ENCODE peak calls at places on chromosome 19, in nine cellular contexts. One of them, this sample, is unnamed.

GRCh38 chr19:10271543-10272086 is 695 bp downstream of the ICAM1 start:
- DNase-seq in CD8-positive, alpha-beta T cell: peak; percentile 35
- DNase-seq in lung: peak; percentile 54
- DNase-seq in endodermal cell: no peak
- DNase-seq in A549: no peak
- DNase-seq in IMR-90: peak; percentile 56
- DNase-seq in tibial nerve: no peak
- DNase-seq in effector memory CD4-positive, alpha-beta T cell: peak; percentile 45
- DNase-seq in heart left ventricle: no peak
- DNase-seq in this sample: peak; percentile 36

GRCh38 chr19:45154064-45154827 is 6.5 kb downstream of the NKPD1 start:
- DNase-seq in CD8-positive, alpha-beta T cell: no peak
- DNase-seq in lung: no peak
- DNase-seq in heart left ventricle: no peak
- DNase-seq in tibial nerve: no peak
- DNase-seq in effector memory CD4-positive, alpha-beta T cell: no peak
- DNase-seq in IMR-90: peak; percentile 86
- DNase-seq in A549: peak; percentile 73
- DNase-seq in endodermal cell: no peak
- DNase-seq in this sample: no peak

GRCh38 chr19:22634450-22634827 is 315 bp downstream of the ZNF492 start:
- DNase-seq in endodermal cell: no peak
- DNase-seq in A549: no peak
- DNase-seq in lung: no peak
- DNase-seq in heart left ventricle: no peak
- DNase-seq in CD8-positive, alpha-beta T cell: no peak
- DNase-seq in tibial nerve: no peak
- DNase-seq in effector memory CD4-positive, alpha-beta T cell: no peak
- DNase-seq in IMR-90: no peak
- DNase-seq in this sample: no peak

GRCh38 chr19:14073232-14073924 is 792 bp downstream of the MISP3 start:
- DNase-seq in endodermal cell: peak; percentile 87
- DNase-seq in heart left ventricle: peak; percentile 82
- DNase-seq in CD8-positive, alpha-beta T cell: peak; percentile 79
- DNase-seq in tibial nerve: peak; percentile 39
- DNase-seq in IMR-90: peak; percentile 82
- DNase-seq in A549: peak; percentile 78
- DNase-seq in effector memory CD4-positive, alpha-beta T cell: peak; percentile 63
- DNase-seq in lung: peak; percentile 77
- DNase-seq in this sample: peak; percentile 83

GRCh38 chr19:13243971-13244370 is 93.8 kb downstream of the IER2 start:
- DNase-seq in tibial nerve: no peak
- DNase-seq in A549: no peak
- DNase-seq in endodermal cell: peak; percentile 71
- DNase-seq in lung: no peak
- DNase-seq in IMR-90: no peak
- DNase-seq in CD8-positive, alpha-beta T cell: no peak
- DNase-seq in effector memory CD4-positive, alpha-beta T cell: no peak
- DNase-seq in heart left ventricle: no peak
- DNase-seq in this sample: no peak

GRCh38 chr19:11383706-11384048 is 437 bp downstream of the EPOR start:
- DNase-seq in heart left ventricle: no peak
- DNase-seq in effector memory CD4-positive, alpha-beta T cell: no peak
- DNase-seq in tibial nerve: no peak
- DNase-seq in lung: no peak
- DNase-seq in IMR-90: no peak
- DNase-seq in A549: no peak
- DNase-seq in CD8-positive, alpha-beta T cell: no peak
- DNase-seq in endodermal cell: no peak
- DNase-seq in this sample: no peak

GRCh38 chr19:53795019-53795418 is 29.1 kb downstream of the NLRP12 start:
- DNase-seq in endodermal cell: no peak
- DNase-seq in lung: no peak
- DNase-seq in IMR-90: no peak
- DNase-seq in heart left ventricle: no peak
- DNase-seq in tibial nerve: no peak
- DNase-seq in CD8-positive, alpha-beta T cell: no peak
- DNase-seq in A549: no peak
- DNase-seq in effector memory CD4-positive, alpha-beta T cell: no peak
- DNase-seq in this sample: no peak

GRCh38 chr19:9836021-9836420 is 903 bp downstream of the PIN1 start:
- DNase-seq in IMR-90: peak; percentile 43
- DNase-seq in effector memory CD4-positive, alpha-beta T cell: no peak
- DNase-seq in CD8-positive, alpha-beta T cell: no peak
- DNase-seq in tibial nerve: no peak
- DNase-seq in lung: no peak
- DNase-seq in endodermal cell: no peak
- DNase-seq in A549: no peak
- DNase-seq in heart left ventricle: no peak
- DNase-seq in this sample: no peak

GRCh38 chr19:18254546-18255500 is 19.4 kb downstream of the IQCN start:
- DNase-seq in IMR-90: no peak
- DNase-seq in heart left ventricle: no peak
- DNase-seq in lung: no peak
- DNase-seq in endodermal cell: peak; percentile 68
- DNase-seq in A549: no peak
- DNase-seq in CD8-positive, alpha-beta T cell: no peak
- DNase-seq in effector memory CD4-positive, alpha-beta T cell: no peak
- DNase-seq in tibial nerve: no peak
- DNase-seq in this sample: no peak

GRCh38 chr19:9885077-9885552 is 50.0 kb downstream of the PIN1 start:
- DNase-seq in CD8-positive, alpha-beta T cell: no peak
- DNase-seq in A549: no peak
- DNase-seq in endodermal cell: peak; percentile 57
- DNase-seq in IMR-90: peak; percentile 23
- DNase-seq in heart left ventricle: peak; percentile 34
- DNase-seq in lung: peak; percentile 32
- DNase-seq in effector memory CD4-positive, alpha-beta T cell: no peak
- DNase-seq in tibial nerve: no peak
- DNase-seq in this sample: no peak

GRCh38 chr19:46378268-46378667 is 31.4 kb downstream of the PPP5C start:
- DNase-seq in heart left ventricle: no peak
- DNase-seq in CD8-positive, alpha-beta T cell: no peak
- DNase-seq in IMR-90: peak; percentile 81
- DNase-seq in A549: no peak
- DNase-seq in lung: no peak
- DNase-seq in tibial nerve: no peak
- DNase-seq in endodermal cell: no peak
- DNase-seq in effector memory CD4-positive, alpha-beta T cell: no peak
- DNase-seq in this sample: no peak

GRCh38 chr19:54172764-54173699 is at the start of gene TMC4:
- DNase-seq in tibial nerve: no peak
- DNase-seq in IMR-90: no peak
- DNase-seq in lung: peak; percentile 76
- DNase-seq in effector memory CD4-positive, alpha-beta T cell: no peak
- DNase-seq in endodermal cell: peak; percentile 94
- DNase-seq in CD8-positive, alpha-beta T cell: no peak
- DNase-seq in heart left ventricle: no peak
- DNase-seq in A549: peak; percentile 45
- DNase-seq in this sample: no peak

DNA sequence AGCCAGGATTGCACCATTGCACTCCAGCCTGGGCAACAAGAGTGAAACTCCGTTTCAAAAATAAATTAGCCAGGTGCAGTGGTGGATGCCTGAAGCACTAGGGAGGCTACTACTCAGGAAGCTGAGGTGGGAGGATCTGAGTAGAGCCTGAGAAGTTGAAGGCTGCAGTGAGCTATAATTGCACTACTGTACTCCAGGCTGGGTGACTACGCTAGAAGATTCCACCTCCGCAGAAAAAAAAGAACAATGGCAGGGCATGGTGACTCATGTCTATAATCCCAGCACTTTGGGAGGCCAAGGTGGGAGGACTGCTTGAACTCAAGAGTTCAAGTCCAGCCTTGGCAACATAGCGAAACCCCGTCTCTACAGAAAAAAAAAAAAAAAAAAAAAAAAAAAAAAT is 20.5 kb downstream of the HAUS8 start:
- DNase-seq in A549: no peak
- DNase-seq in endodermal cell: no peak
- DNase-seq in IMR-90: no peak
- DNase-seq in tibial nerve: no peak
- DNase-seq in CD8-positive, alpha-beta T cell: no peak
- DNase-seq in effector memory CD4-positive, alpha-beta T cell: no peak
- DNase-seq in heart left ventricle: no peak
- DNase-seq in lung: no peak
- DNase-seq in this sample: no peak
- H3K4me1 ChIP-seq in A549: no peaks in the 10 kb centered on the region
- H3K4me1 ChIP-seq in endodermal cell: no peaks in the 10 kb centered on the region
- H3K4me1 ChIP-seq in IMR-90: peaks cover 2% of the 10 kb centered on the region
- H3K4me1 ChIP-seq in tibial nerve: no peaks in the 10 kb centered on the region
- H3K4me1 ChIP-seq in CD8-positive, alpha-beta T cell: no peaks in the 10 kb centered on the region
- H3K4me1 ChIP-seq in effector memory CD4-positive, alpha-beta T cell: no peaks in the 10 kb centered on the region
- H3K4me1 ChIP-seq in heart left ventricle: no peaks in the 10 kb centered on the region
- H3K4me1 ChIP-seq in lung: no peaks in the 10 kb centered on the region
- H3K4me1 ChIP-seq in this sample: no peaks in the 10 kb centered on the region

DNA sequence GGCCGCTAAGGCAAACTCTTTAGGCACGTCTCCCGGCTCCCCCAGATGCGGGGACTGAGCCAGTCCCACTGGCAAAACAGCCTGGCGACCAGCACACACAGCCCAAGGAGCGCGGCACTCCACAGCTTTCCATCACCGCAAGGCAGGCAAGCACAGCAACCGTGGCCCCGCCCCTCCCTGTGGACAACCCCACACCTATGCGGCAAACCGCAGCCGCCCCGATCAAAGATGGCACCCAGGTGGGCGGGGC is 1.9 kb downstream of the PEG3 start:
- DNase-seq in IMR-90: no peak
- DNase-seq in effector memory CD4-positive, alpha-beta T cell: no peak
- DNase-seq in heart left ventricle: no peak
- DNase-seq in A549: no peak
- DNase-seq in tibial nerve: no peak
- DNase-seq in lung: no peak
- DNase-seq in endodermal cell: no peak
- DNase-seq in CD8-positive, alpha-beta T cell: no peak
- DNase-seq in this sample: no peak
- H3K9me3 ChIP-seq in IMR-90: peaks cover 47% of the 10 kb centered on the region
- H3K9me3 ChIP-seq in effector memory CD4-positive, alpha-beta T cell: peaks cover 14% of the 10 kb centered on the region
- H3K9me3 ChIP-seq in heart left ventricle: no peaks in the 10 kb centered on the region
- H3K9me3 ChIP-seq in A549: peaks cover 78% of the 10 kb centered on the region
- H3K9me3 ChIP-seq in tibial nerve: no peaks in the 10 kb centered on the region
- H3K9me3 ChIP-seq in lung: no peaks in the 10 kb centered on the region
- H3K9me3 ChIP-seq in endodermal cell: peaks cover 88% of the 10 kb centered on the region
- H3K9me3 ChIP-seq in CD8-positive, alpha-beta T cell: peaks cover 3% of the 10 kb centered on the region
- H3K9me3 ChIP-seq in this sample: peaks cover 68% of the 10 kb centered on the region

GRCh38 chr19:33376931-33377557 is 3.5 kb downstream of the CEBPG start:
- DNase-seq in lung: no peak
- DNase-seq in A549: peak; percentile 66
- DNase-seq in IMR-90: no peak
- DNase-seq in effector memory CD4-positive, alpha-beta T cell: no peak
- DNase-seq in heart left ventricle: no peak
- DNase-seq in tibial nerve: no peak
- DNase-seq in CD8-positive, alpha-beta T cell: no peak
- DNase-seq in endodermal cell: peak; percentile 31
- DNase-seq in this sample: no peak

GRCh38 chr19:33375156-33375744 is 1.7 kb downstream of the CEBPG start:
- DNase-seq in endodermal cell: no peak
- DNase-seq in lung: no peak
- DNase-seq in A549: no peak
- DNase-seq in IMR-90: no peak
- DNase-seq in heart left ventricle: no peak
- DNase-seq in tibial nerve: no peak
- DNase-seq in effector memory CD4-positive, alpha-beta T cell: no peak
- DNase-seq in CD8-positive, alpha-beta T cell: no peak
- DNase-seq in this sample: no peak

GRCh38 chr19:33374406-33374703 is 846 bp downstream of the CEBPG start:
- DNase-seq in effector memory CD4-positive, alpha-beta T cell: no peak
- DNase-seq in tibial nerve: no peak
- DNase-seq in A549: no peak
- DNase-seq in lung: no peak
- DNase-seq in CD8-positive, alpha-beta T cell: no peak
- DNase-seq in endodermal cell: no peak
- DNase-seq in IMR-90: peak; percentile 27
- DNase-seq in heart left ventricle: no peak
- DNase-seq in this sample: no peak

GRCh38 chr19:33376423-33376822 is 2.9 kb downstream of the CEBPG start:
- DNase-seq in heart left ventricle: peak; percentile 71
- DNase-seq in effector memory CD4-positive, alpha-beta T cell: no peak
- DNase-seq in IMR-90: peak; percentile 87
- DNase-seq in A549: peak; percentile 86
- DNase-seq in tibial nerve: peak; percentile 71
- DNase-seq in endodermal cell: no peak
- DNase-seq in lung: peak; percentile 60
- DNase-seq in CD8-positive, alpha-beta T cell: no peak
- DNase-seq in this sample: no peak

DNA sequence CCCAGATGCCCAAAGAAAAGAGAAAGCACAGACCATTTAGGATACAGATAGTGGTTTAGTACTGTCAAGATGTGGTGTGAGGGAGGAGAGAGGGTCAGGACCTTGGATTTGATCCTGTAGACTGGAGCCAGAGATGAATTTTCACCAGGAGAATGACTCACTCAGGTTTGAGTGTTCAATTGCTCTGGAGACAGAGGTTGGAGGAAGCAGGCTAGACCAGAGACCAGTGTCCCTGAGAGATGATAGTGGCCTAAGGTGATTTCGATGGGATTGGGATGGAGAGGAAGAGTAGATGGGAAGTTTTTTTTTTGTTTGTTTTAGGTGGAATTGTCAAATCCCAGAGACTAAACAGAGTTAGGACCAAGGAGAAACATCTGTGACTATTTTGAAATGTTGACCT is 2.3 kb downstream of the CEBPG start:
- DNase-seq in lung: no peak
- DNase-seq in IMR-90: peak; percentile 51
- DNase-seq in CD8-positive, alpha-beta T cell: no peak
- DNase-seq in heart left ventricle: no peak
- DNase-seq in effector memory CD4-positive, alpha-beta T cell: no peak
- DNase-seq in A549: no peak
- DNase-seq in endodermal cell: no peak
- DNase-seq in tibial nerve: no peak
- DNase-seq in this sample: no peak
- H3K4me3 ChIP-seq in lung: no peak overlapping the region
- H3K4me3 ChIP-seq in IMR-90: no peak overlapping the region
- H3K4me3 ChIP-seq in CD8-positive, alpha-beta T cell: no peak overlapping the region
- H3K4me3 ChIP-seq in heart left ventricle: peak overlapping the region; percentile 91
- H3K4me3 ChIP-seq in effector memory CD4-positive, alpha-beta T cell: no peak overlapping the region
- H3K4me3 ChIP-seq in A549: peak overlapping the region; percentile 65
- H3K4me3 ChIP-seq in endodermal cell: peak overlapping the region; percentile 100
- H3K4me3 ChIP-seq in tibial nerve: no peak overlapping the region
- H3K4me3 ChIP-seq in this sample: peak overlapping the region; percentile 95

DNA sequence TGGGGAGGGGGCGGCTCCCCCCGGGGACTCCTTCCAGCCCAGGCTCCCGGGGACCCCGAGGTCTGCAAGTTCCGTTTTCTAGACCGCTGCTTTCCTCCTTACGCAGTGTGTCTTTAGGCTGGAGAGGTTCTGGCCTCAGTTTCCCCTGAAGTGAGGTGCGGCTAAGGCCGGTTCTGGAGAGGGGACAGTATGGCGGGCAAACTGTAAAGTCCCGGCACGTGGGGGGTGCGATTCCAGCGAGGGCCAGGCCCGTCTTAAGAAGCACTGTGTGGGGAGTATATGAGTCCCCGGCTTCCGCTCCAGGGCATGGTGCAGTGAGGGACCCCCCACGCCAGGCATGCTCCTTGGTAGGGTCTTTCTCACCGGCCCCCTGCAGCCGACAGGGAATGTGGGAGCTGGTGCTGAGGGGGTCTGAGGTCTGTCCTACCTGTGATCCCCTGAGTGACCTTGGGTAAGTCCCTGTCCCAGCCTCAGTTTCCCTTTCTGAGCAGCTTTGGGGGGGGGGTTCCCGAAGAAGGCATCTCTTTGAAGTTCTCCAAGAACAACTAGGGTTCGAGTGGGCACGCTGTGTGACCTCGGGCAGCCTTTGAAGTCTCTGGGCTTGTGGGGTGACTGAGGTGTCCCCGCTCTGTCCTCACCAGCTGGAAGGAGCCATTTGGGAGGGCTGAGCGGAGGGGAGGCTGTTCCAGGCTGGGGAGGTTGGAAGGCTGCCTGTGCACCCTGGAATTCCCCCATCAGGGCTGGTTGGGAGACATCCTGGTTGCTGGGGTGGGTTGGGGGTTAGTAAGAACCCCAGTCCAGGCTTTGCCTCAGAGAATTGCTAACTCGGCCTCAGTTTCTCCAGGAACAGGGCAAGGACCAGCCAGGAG is 1.4 kb downstream of the NFIC start:
- DNase-seq in endodermal cell: no peak
- DNase-seq in lung: no peak
- DNase-seq in IMR-90: no peak
- DNase-seq in effector memory CD4-positive, alpha-beta T cell: no peak
- DNase-seq in heart left ventricle: no peak
- DNase-seq in tibial nerve: no peak
- DNase-seq in CD8-positive, alpha-beta T cell: no peak
- DNase-seq in A549: no peak
- DNase-seq in this sample: no peak
- H3K4me1 ChIP-seq in endodermal cell: no peaks in the 10 kb centered on the region
- H3K4me1 ChIP-seq in lung: no peaks in the 10 kb centered on the region
- H3K4me1 ChIP-seq in IMR-90: peaks cover 36% of the 10 kb centered on the region
- H3K4me1 ChIP-seq in effector memory CD4-positive, alpha-beta T cell: peaks cover 17% of the 10 kb centered on the region
- H3K4me1 ChIP-seq in heart left ventricle: peaks cover 16% of the 10 kb centered on the region
- H3K4me1 ChIP-seq in tibial nerve: peaks cover 44% of the 10 kb centered on the region
- H3K4me1 ChIP-seq in CD8-positive, alpha-beta T cell: peaks cover 24% of the 10 kb centered on the region
- H3K4me1 ChIP-seq in A549: peaks cover 49% of the 10 kb centered on the region
- H3K4me1 ChIP-seq in this sample: peaks cover 24% of the 10 kb centered on the region